ENCODE peak calls at places on chromosome 18, in nine cellular contexts. C is spleen, E is small intestine, G is ecto neural progenitor cell, Y is neuronal stem cell, D is IMR-90, K is mesenchymal stem cell, F is LoVo, Z is left lobe of liver. H is an unnamed sample.

GRCh38 chr18:79917351-79918088 is 33.9 kb downstream of the SLC66A2 start:
- DNase-seq in E (no peak), C (peak), D (no peak), Z (peak), Y (no peak), G (peak), F (no peak), K (no peak), H (peak)

GRCh38 chr18:73004260-73004659 is 136.5 kb upstream of the NETO1 start:
- DNase-seq in K (no peak), Y (no peak), C (no peak), E (no peak), D (no peak), G (no peak), Z (no peak), F (no peak), H (no peak)

GRCh38 chr18:76502551-76502950 is 7.5 kb upstream of the ZNF516 start:
- DNase-seq in C (no peak), Z (no peak), E (peak), Y (no peak), K (no peak), F (no peak), G (no peak), D (no peak), H (no peak)

GRCh38 chr18:49277395-49278036 is 182.9 kb downstream of the DYM start:
- DNase-seq in D (peak), Z (no peak), K (no peak), F (no peak), G (no peak), Y (no peak), E (no peak), C (no peak), H (no peak)

GRCh38 chr18:11676386-11676785 is 12.7 kb upstream of the GNAL start:
- DNase-seq in F (no peak), K (no peak), Y (no peak), C (no peak), G (no peak), E (no peak), D (no peak), Z (no peak), H (no peak)

GRCh38 chr18:55517055-55517454 is 70.9 kb downstream of the TCF4 start:
- DNase-seq in C (no peak), K (no peak), F (no peak), Z (no peak), G (no peak), Y (no peak), D (no peak), E (no peak), H (no peak)

GRCh38 chr18:46366211-46366610 is 262.0 kb downstream of the HAUS1 start:
- DNase-seq in G (no peak), Y (no peak), Z (no peak), K (no peak), F (no peak), E (no peak), C (no peak), D (no peak), H (no peak)

GRCh38 chr18:26549486-26550435 is 1.4 kb upstream of the KCTD1 start:
- DNase-seq in K (peak), C (peak), E (peak), D (peak), F (peak), Y (peak), G (peak), Z (peak), H (no peak)

GRCh38 chr18:31634331-31634713 is 42.6 kb downstream of the TTR start:
- DNase-seq in Y (no peak), G (no peak), C (no peak), E (no peak), K (no peak), Z (no peak), D (no peak), F (no peak), H (no peak)

GRCh38 chr18:74264303-74265020 is 27.3 kb downstream of the CYB5A start:
- DNase-seq in C (no peak), Z (no peak), D (no peak), Y (no peak), K (no peak), G (no peak), F (no peak), E (no peak), H (no peak)

GRCh38 chr18:53796042-53796729 is 428.3 kb downstream of the MBD2 start:
- DNase-seq in C (no peak), D (peak), G (no peak), E (no peak), F (peak), Z (no peak), K (peak), Y (no peak), H (no peak)

GRCh38 chr18:44805176-44805575 is 124.5 kb downstream of the SETBP1 start:
- DNase-seq in D (no peak), G (no peak), Z (no peak), Y (no peak), K (no peak), F (no peak), E (no peak), C (no peak), H (no peak)

GRCh38 chr18:12255626-12256026 is 1.5 kb downstream of the CIDEA start:
- DNase-seq in E (no peak), Z (no peak), Y (no peak), D (peak), K (peak), F (peak), C (peak), G (no peak), H (no peak)

GRCh38 chr18:70072678-70073077 is 125.0 kb upstream of the CD226 start:
- DNase-seq in G (no peak), K (peak), C (no peak), D (peak), Z (no peak), F (no peak), E (peak), Y (no peak), H (no peak)

GRCh38 chr18:58535340-58536186 is 93.3 kb downstream of the ALPK2 start:
- DNase-seq in Z (no peak), Y (no peak), F (no peak), K (peak), E (no peak), G (no peak), D (peak), C (no peak), H (no peak)

GRCh38 chr18:63292844-63293683 is 26.5 kb downstream of the BCL2 start:
- DNase-seq in C (peak), Y (no peak), E (no peak), G (no peak), D (no peak), K (no peak), F (no peak), Z (no peak), H (no peak)

GRCh38 chr18:24232814-24233213 is 94.0 kb downstream of the CABYR start:
- DNase-seq in C (no peak), D (no peak), E (no peak), Y (no peak), K (no peak), Z (no peak), F (no peak), G (no peak), H (no peak)

GRCh38 chr18:12819822-12820221 is 64.2 kb downstream of the PTPN2 start:
- DNase-seq in Y (no peak), G (no peak), Z (no peak), F (no peak), K (no peak), E (no peak), D (no peak), C (no peak), H (no peak)

GRCh38 chr18:51074605-51075004 is 44.6 kb downstream of the SMAD4 start:
- DNase-seq in F (no peak), Y (no peak), G (no peak), C (no peak), D (no peak), E (no peak), K (no peak), Z (no peak), H (no peak)

GRCh38 chr18:50218432-50219197 is 23.7 kb upstream of the MYO5B start:
- DNase-seq in D (peak), E (peak), K (no peak), Y (peak), C (no peak), Z (peak), G (no peak), F (peak), H (no peak)

GRCh38 chr18:31792580-31792911 is 31.9 kb upstream of the SLC25A52 start:
- DNase-seq in K (no peak), D (no peak), F (no peak), Z (no peak), C (no peak), G (no peak), E (peak), Y (no peak), H (no peak)

GRCh38 chr18:31329787-31330438 is 12.0 kb downstream of the DSG1 start:
- DNase-seq in F (no peak), Z (no peak), E (no peak), K (no peak), G (no peak), C (no peak), Y (no peak), D (no peak), H (no peak)

GRCh38 chr18:72544092-72544886 is at the start of gene CBLN2:
- DNase-seq in E (peak), Y (peak), C (peak), Z (peak), F (no peak), D (peak), K (no peak), G (peak), H (no peak)

GRCh38 chr18:50528806-50529205 is 31.1 kb upstream of the MAPK4 start:
- DNase-seq in D (no peak), F (no peak), K (no peak), Z (no peak), C (no peak), Y (no peak), E (no peak), G (no peak), H (no peak)

GRCh38 chr18:41645600-41646360 is 309.3 kb upstream of the PIK3C3 start:
- DNase-seq in Z (no peak), F (no peak), C (no peak), Y (no peak), G (no peak), K (no peak), E (no peak), D (no peak), H (no peak)

GRCh38 chr18:13603304-13604019 is 122.9 kb downstream of the FAM210A start:
- DNase-seq in G (no peak), C (peak), Z (peak), F (no peak), K (no peak), D (no peak), Y (no peak), E (no peak), H (peak)

GRCh38 chr18:36756262-36756661 is 72.5 kb downstream of the TPGS2 start:
- DNase-seq in K (no peak), Y (no peak), D (peak), Z (no peak), F (peak), G (no peak), E (peak), C (no peak), H (no peak)

H was measured in osteocyte.